ENCODE peak calls at places on chromosomes 11 and 22, in ten cellular contexts. One of them, this sample, is unnamed.

GRCh38 chr11:34501962-34502361 is 11.6 kb downstream of the ELF5 start:
- DNase-seq in astrocyte of the cerebellum: no peak
- DNase-seq in upper lobe of right lung: no peak
- DNase-seq in left lung: no peak
- DNase-seq in astrocyte of the spinal cord: no peak
- DNase-seq in HCT116: no peak
- DNase-seq in brain microvascular endothelial cell: no peak
- DNase-seq in right lobe of liver: no peak
- DNase-seq in tibial artery: no peak
- DNase-seq in dorsolateral prefrontal cortex: no peak
- DNase-seq in this sample: no peak

GRCh38 chr11:17238377-17238776 is 30.6 kb upstream of the PIK3C2A start:
- DNase-seq in upper lobe of right lung: no peak
- DNase-seq in right lobe of liver: no peak
- DNase-seq in dorsolateral prefrontal cortex: no peak
- DNase-seq in astrocyte of the spinal cord: no peak
- DNase-seq in HCT116: no peak
- DNase-seq in brain microvascular endothelial cell: no peak
- DNase-seq in tibial artery: no peak
- DNase-seq in astrocyte of the cerebellum: no peak
- DNase-seq in left lung: no peak
- DNase-seq in this sample: no peak

GRCh38 chr11:69172674-69173073 is 16.9 kb downstream of the SMIM38 start:
- DNase-seq in astrocyte of the cerebellum: no peak
- DNase-seq in left lung: peak; percentile 3
- DNase-seq in HCT116: peak; percentile 19
- DNase-seq in right lobe of liver: peak; percentile 5
- DNase-seq in upper lobe of right lung: peak; percentile 30
- DNase-seq in brain microvascular endothelial cell: peak; percentile 31
- DNase-seq in dorsolateral prefrontal cortex: no peak
- DNase-seq in astrocyte of the spinal cord: no peak
- DNase-seq in tibial artery: no peak
- DNase-seq in this sample: no peak

GRCh38 chr11:120257346-120257745 is 17.4 kb downstream of the POU2F3 start:
- DNase-seq in left lung: no peak
- DNase-seq in dorsolateral prefrontal cortex: no peak
- DNase-seq in brain microvascular endothelial cell: no peak
- DNase-seq in astrocyte of the spinal cord: no peak
- DNase-seq in tibial artery: no peak
- DNase-seq in right lobe of liver: no peak
- DNase-seq in astrocyte of the cerebellum: no peak
- DNase-seq in HCT116: no peak
- DNase-seq in upper lobe of right lung: no peak
- DNase-seq in this sample: no peak

GRCh38 chr11:69008774-69009440 is 4.1 kb downstream of the MRGPRF start:
- DNase-seq in astrocyte of the spinal cord: peak; percentile 98
- DNase-seq in upper lobe of right lung: peak; percentile 69
- DNase-seq in brain microvascular endothelial cell: peak; percentile 97
- DNase-seq in dorsolateral prefrontal cortex: no peak
- DNase-seq in astrocyte of the cerebellum: peak; percentile 90
- DNase-seq in left lung: peak; percentile 84
- DNase-seq in tibial artery: peak; percentile 97
- DNase-seq in right lobe of liver: peak; percentile 80
- DNase-seq in HCT116: peak; percentile 83
- DNase-seq in this sample: peak; percentile 96

GRCh38 chr11:126048198-126048597 is 14.5 kb downstream of the CDON start:
- DNase-seq in upper lobe of right lung: no peak
- DNase-seq in right lobe of liver: no peak
- DNase-seq in astrocyte of the cerebellum: no peak
- DNase-seq in left lung: no peak
- DNase-seq in dorsolateral prefrontal cortex: no peak
- DNase-seq in tibial artery: no peak
- DNase-seq in astrocyte of the spinal cord: no peak
- DNase-seq in brain microvascular endothelial cell: no peak
- DNase-seq in HCT116: no peak
- DNase-seq in this sample: no peak

GRCh38 chr11:34343153-34343552 is 14.7 kb downstream of the ABTB2 start:
- DNase-seq in dorsolateral prefrontal cortex: no peak
- DNase-seq in astrocyte of the spinal cord: peak; percentile 91
- DNase-seq in left lung: no peak
- DNase-seq in right lobe of liver: no peak
- DNase-seq in tibial artery: no peak
- DNase-seq in upper lobe of right lung: no peak
- DNase-seq in astrocyte of the cerebellum: peak; percentile 87
- DNase-seq in brain microvascular endothelial cell: peak; percentile 90
- DNase-seq in HCT116: no peak
- DNase-seq in this sample: no peak

GRCh38 chr11:130323452-130324448 is 9.0 kb upstream of the ZBTB44 start:
- DNase-seq in astrocyte of the spinal cord: no peak
- DNase-seq in astrocyte of the cerebellum: no peak
- DNase-seq in dorsolateral prefrontal cortex: no peak
- DNase-seq in brain microvascular endothelial cell: no peak
- DNase-seq in upper lobe of right lung: no peak
- DNase-seq in HCT116: no peak
- DNase-seq in right lobe of liver: no peak
- DNase-seq in left lung: no peak
- DNase-seq in tibial artery: no peak
- DNase-seq in this sample: peak; percentile 14

GRCh38 chr11:132028380-132029240 is 658.2 kb downstream of the NTM start:
- DNase-seq in dorsolateral prefrontal cortex: no peak
- DNase-seq in right lobe of liver: no peak
- DNase-seq in astrocyte of the cerebellum: peak; percentile 34
- DNase-seq in upper lobe of right lung: no peak
- DNase-seq in HCT116: no peak
- DNase-seq in tibial artery: no peak
- DNase-seq in astrocyte of the spinal cord: peak; percentile 63
- DNase-seq in brain microvascular endothelial cell: no peak
- DNase-seq in left lung: no peak
- DNase-seq in this sample: no peak

GRCh38 chr22:38196791-38197429 is 4.9 kb upstream of the MAFF start:
- DNase-seq in upper lobe of right lung: no peak
- DNase-seq in dorsolateral prefrontal cortex: no peak
- DNase-seq in tibial artery: no peak
- DNase-seq in HCT116: no peak
- DNase-seq in astrocyte of the spinal cord: no peak
- DNase-seq in astrocyte of the cerebellum: no peak
- DNase-seq in brain microvascular endothelial cell: no peak
- DNase-seq in right lobe of liver: no peak
- DNase-seq in left lung: no peak
- DNase-seq in this sample: no peak

DNA sequence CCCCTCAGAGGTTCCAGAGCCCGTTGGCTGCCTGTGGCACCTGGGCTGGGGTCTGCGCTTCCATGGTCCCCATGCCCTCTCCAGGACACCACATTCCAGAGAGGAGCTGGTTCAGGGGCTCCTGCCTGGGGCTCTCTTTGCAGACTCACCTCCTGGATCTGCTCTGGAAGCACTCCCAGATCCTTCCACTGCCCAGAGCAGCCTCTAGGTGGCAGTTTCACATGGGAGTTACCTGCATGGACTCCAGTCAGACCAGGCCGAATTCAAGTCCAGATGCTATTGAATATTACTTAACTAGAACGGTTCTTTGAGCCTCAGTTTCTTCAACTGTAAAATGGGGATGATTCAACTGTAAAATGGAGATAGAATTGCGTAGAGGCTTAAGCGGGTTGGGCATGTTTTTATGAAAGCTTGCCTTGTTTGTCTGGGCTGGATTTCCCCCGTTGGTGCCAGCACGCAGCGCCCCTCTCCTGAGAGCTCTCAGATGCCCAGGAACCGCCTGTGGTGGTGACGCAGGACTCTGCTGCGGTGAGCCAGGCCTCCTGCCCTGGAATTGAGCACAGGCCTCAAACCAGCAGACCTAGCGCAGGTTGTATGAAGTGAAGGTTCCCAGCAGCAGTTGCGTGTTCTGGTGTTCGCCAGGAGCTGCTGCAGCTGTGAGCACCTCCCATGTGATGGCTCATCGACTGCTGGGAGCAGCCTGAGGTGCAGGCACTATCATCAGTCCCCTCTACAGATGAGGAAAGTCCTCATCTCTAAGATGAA is 44.2 kb downstream of the LMO1 start:
- DNase-seq in HCT116: peak; percentile 50
- DNase-seq in astrocyte of the spinal cord: peak; percentile 58
- DNase-seq in astrocyte of the cerebellum: peak; percentile 34
- DNase-seq in left lung: no peak
- DNase-seq in tibial artery: no peak
- DNase-seq in right lobe of liver: no peak
- DNase-seq in brain microvascular endothelial cell: peak; percentile 63
- DNase-seq in dorsolateral prefrontal cortex: peak; percentile 46
- DNase-seq in upper lobe of right lung: no peak
- DNase-seq in this sample: no peak
- TF ChIP-seq CTCF in HCT116: peak; percentile 73
- TF ChIP-seq CTCF in astrocyte of the spinal cord: peak; percentile 84
- TF ChIP-seq CTCF in astrocyte of the cerebellum: peak; percentile 89
- TF ChIP-seq CTCF in left lung: peak; percentile 49
- TF ChIP-seq CTCF in tibial artery: peak; percentile 33
- TF ChIP-seq CTCF in right lobe of liver: peak; percentile 45
- TF ChIP-seq CTCF in brain microvascular endothelial cell: peak; percentile 88
- TF ChIP-seq CTCF in dorsolateral prefrontal cortex: peak; percentile 53
- TF ChIP-seq CTCF in upper lobe of right lung: peak; percentile 56
- TF ChIP-seq CTCF in this sample: peak; percentile 79

GRCh38 chr11:73384531-73384870 is 8.3 kb downstream of the RELT start:
- DNase-seq in astrocyte of the spinal cord: no peak
- DNase-seq in upper lobe of right lung: no peak
- DNase-seq in dorsolateral prefrontal cortex: no peak
- DNase-seq in right lobe of liver: no peak
- DNase-seq in left lung: no peak
- DNase-seq in brain microvascular endothelial cell: no peak
- DNase-seq in astrocyte of the cerebellum: no peak
- DNase-seq in tibial artery: no peak
- DNase-seq in HCT116: no peak
- DNase-seq in this sample: no peak

GRCh38 chr11:73386568-73386967 is 10.4 kb downstream of the RELT start:
- DNase-seq in brain microvascular endothelial cell: no peak
- DNase-seq in dorsolateral prefrontal cortex: no peak
- DNase-seq in astrocyte of the spinal cord: no peak
- DNase-seq in astrocyte of the cerebellum: no peak
- DNase-seq in left lung: no peak
- DNase-seq in HCT116: no peak
- DNase-seq in upper lobe of right lung: no peak
- DNase-seq in tibial artery: no peak
- DNase-seq in right lobe of liver: no peak
- DNase-seq in this sample: no peak

GRCh38 chr11:73384871-73385692 is 8.9 kb downstream of the RELT start:
- DNase-seq in HCT116: no peak
- DNase-seq in astrocyte of the spinal cord: no peak
- DNase-seq in dorsolateral prefrontal cortex: no peak
- DNase-seq in brain microvascular endothelial cell: no peak
- DNase-seq in left lung: peak; percentile 95
- DNase-seq in right lobe of liver: peak; percentile 85
- DNase-seq in astrocyte of the cerebellum: no peak
- DNase-seq in upper lobe of right lung: peak; percentile 88
- DNase-seq in tibial artery: no peak
- DNase-seq in this sample: no peak

GRCh38 chr11:73387594-73388021 is 11.4 kb downstream of the RELT start:
- DNase-seq in tibial artery: no peak
- DNase-seq in right lobe of liver: no peak
- DNase-seq in HCT116: no peak
- DNase-seq in brain microvascular endothelial cell: no peak
- DNase-seq in dorsolateral prefrontal cortex: peak; percentile 25
- DNase-seq in upper lobe of right lung: no peak
- DNase-seq in astrocyte of the spinal cord: peak; percentile 31
- DNase-seq in left lung: no peak
- DNase-seq in astrocyte of the cerebellum: no peak
- DNase-seq in this sample: no peak

DNA sequence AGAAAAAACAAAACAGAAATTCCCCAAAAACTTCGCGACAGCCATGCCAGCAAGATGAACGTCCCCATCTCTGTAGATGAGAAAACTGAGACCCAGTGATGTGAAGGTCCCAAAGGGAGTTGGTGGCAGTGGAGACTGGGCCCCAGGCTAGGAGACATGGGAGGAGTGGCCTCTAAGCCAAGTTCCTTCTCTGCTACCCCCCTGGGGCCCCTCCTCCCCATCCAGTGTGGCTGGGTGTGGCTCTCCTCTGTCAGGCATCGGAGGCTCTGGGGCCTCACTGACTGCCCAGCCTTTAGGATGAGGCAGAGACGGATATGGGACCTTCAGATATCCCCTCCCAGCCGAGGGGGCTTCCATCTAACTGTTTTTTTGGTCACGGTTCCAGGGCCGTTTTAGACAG is 9.8 kb downstream of the RELT start:
- DNase-seq in left lung: peak; percentile 94
- DNase-seq in tibial artery: no peak
- DNase-seq in upper lobe of right lung: peak; percentile 77
- DNase-seq in brain microvascular endothelial cell: no peak
- DNase-seq in dorsolateral prefrontal cortex: no peak
- DNase-seq in HCT116: no peak
- DNase-seq in right lobe of liver: peak; percentile 75
- DNase-seq in astrocyte of the spinal cord: no peak
- DNase-seq in astrocyte of the cerebellum: no peak
- DNase-seq in this sample: no peak
- H3K4me3 ChIP-seq in left lung: peak overlapping the region; percentile 26
- H3K4me3 ChIP-seq in tibial artery: no peak overlapping the region
- H3K4me3 ChIP-seq in upper lobe of right lung: no peak overlapping the region
- H3K4me3 ChIP-seq in brain microvascular endothelial cell: no peak overlapping the region
- H3K4me3 ChIP-seq in dorsolateral prefrontal cortex: no peak overlapping the region
- H3K4me3 ChIP-seq in HCT116: no peak overlapping the region
- H3K4me3 ChIP-seq in right lobe of liver: no peak overlapping the region
- H3K4me3 ChIP-seq in astrocyte of the spinal cord: no peak overlapping the region
- H3K4me3 ChIP-seq in astrocyte of the cerebellum: no peak overlapping the region
- H3K4me3 ChIP-seq in this sample: no peak overlapping the region

GRCh38 chr11:118522571-118523072 is 4.7 kb upstream of the TTC36 start:
- DNase-seq in dorsolateral prefrontal cortex: no peak
- DNase-seq in astrocyte of the cerebellum: no peak
- DNase-seq in upper lobe of right lung: no peak
- DNase-seq in astrocyte of the spinal cord: peak; percentile 27
- DNase-seq in right lobe of liver: no peak
- DNase-seq in left lung: no peak
- DNase-seq in tibial artery: no peak
- DNase-seq in HCT116: no peak
- DNase-seq in brain microvascular endothelial cell: peak; percentile 14
- DNase-seq in this sample: no peak
- TF ChIP-seq CTCF in dorsolateral prefrontal cortex: no peak
- TF ChIP-seq CTCF in astrocyte of the cerebellum: peak; percentile 54
- TF ChIP-seq CTCF in upper lobe of right lung: peak; percentile 34
- TF ChIP-seq CTCF in astrocyte of the spinal cord: peak; percentile 60
- TF ChIP-seq CTCF in right lobe of liver: no peak
- TF ChIP-seq CTCF in left lung: no peak
- TF ChIP-seq CTCF in tibial artery: no peak
- TF ChIP-seq CTCF in HCT116: peak; percentile 53
- TF ChIP-seq CTCF in brain microvascular endothelial cell: peak; percentile 73
- TF ChIP-seq CTCF in this sample: peak; percentile 60

DNA sequence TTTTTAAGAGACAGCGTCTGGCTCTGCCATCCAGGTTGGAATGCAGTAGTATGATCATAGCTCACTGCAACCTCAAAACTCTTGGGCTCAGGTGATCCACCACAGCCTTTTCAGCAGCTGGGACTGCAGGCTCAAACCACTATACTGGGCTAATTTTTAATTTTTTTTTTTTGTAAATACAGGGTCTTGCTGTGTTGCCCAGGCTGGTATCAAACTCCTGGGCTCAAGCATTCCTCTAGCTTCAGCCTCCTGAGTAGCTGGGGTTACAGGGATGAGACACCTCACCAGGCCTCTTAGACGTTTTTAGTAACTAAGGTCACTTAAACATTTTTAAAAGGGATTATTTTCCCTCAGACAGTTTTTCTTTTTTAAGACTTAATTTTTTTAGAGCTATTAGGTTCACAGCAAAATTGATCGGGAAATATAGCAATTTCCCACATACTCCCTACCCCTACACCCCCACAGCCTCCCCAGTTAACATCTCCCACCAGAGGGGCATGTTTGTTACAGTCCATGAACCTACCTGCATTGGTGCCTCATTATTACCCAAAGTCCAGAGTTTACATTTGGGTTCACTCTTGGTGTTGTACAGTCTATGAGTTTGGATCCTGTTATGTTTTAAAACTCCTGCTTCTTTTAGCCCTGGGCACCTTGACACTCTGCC is 3.9 kb downstream of the BCR start:
- DNase-seq in astrocyte of the spinal cord: no peak
- DNase-seq in brain microvascular endothelial cell: no peak
- DNase-seq in dorsolateral prefrontal cortex: no peak
- DNase-seq in astrocyte of the cerebellum: no peak
- DNase-seq in upper lobe of right lung: no peak
- DNase-seq in left lung: no peak
- DNase-seq in tibial artery: no peak
- DNase-seq in HCT116: no peak
- DNase-seq in right lobe of liver: no peak
- DNase-seq in this sample: no peak
- H3K4me3 ChIP-seq in astrocyte of the spinal cord: no peak overlapping the region
- H3K4me3 ChIP-seq in brain microvascular endothelial cell: no peak overlapping the region
- H3K4me3 ChIP-seq in dorsolateral prefrontal cortex: peak overlapping the region; percentile 70
- H3K4me3 ChIP-seq in astrocyte of the cerebellum: no peak overlapping the region
- H3K4me3 ChIP-seq in upper lobe of right lung: peak overlapping the region; percentile 64
- H3K4me3 ChIP-seq in left lung: peak overlapping the region; percentile 67
- H3K4me3 ChIP-seq in tibial artery: peak overlapping the region; percentile 69
- H3K4me3 ChIP-seq in HCT116: no peak overlapping the region
- H3K4me3 ChIP-seq in right lobe of liver: no peak overlapping the region
- H3K4me3 ChIP-seq in this sample: no peak overlapping the region

This sample was measured in BJ.